ENCODE peak calls at places on chromosome 16, in six cellular contexts. One of them, this sample, is unnamed.

GRCh38 chr16:8944113-8944765 is 19.5 kb downstream of the USP7 start:
- DNase-seq in ELR: no peak
- DNase-seq in body of pancreas: no peak
- DNase-seq in NCI-H187 treated with DMSO at 0.1 percent for 48 hours: no peak
- DNase-seq in Right ventricle myocardium superior: no peak
- DNase-seq in stimulated activated CD8-positive, alpha-beta memory T cell treated with anti-CD3 and anti-CD28 coated beads, Interleukin-2, amount 100 ng/mL, for 1 hour: no peak
- DNase-seq in this sample: no peak

GRCh38 chr16:58614860-58615259 is 14.8 kb downstream of the CNOT1 start:
- DNase-seq in ELR: peak
- DNase-seq in body of pancreas: no peak
- DNase-seq in NCI-H187 treated with DMSO at 0.1 percent for 48 hours: no peak
- DNase-seq in Right ventricle myocardium superior: no peak
- DNase-seq in stimulated activated CD8-positive, alpha-beta memory T cell treated with anti-CD3 and anti-CD28 coated beads, Interleukin-2, amount 100 ng/mL, for 1 hour: no peak
- DNase-seq in this sample: no peak

GRCh38 chr16:3999479-3999868 is 116.8 kb downstream of the ADCY9 start:
- DNase-seq in ELR: peak
- DNase-seq in body of pancreas: no peak
- DNase-seq in NCI-H187 treated with DMSO at 0.1 percent for 48 hours: no peak
- DNase-seq in Right ventricle myocardium superior: peak
- DNase-seq in stimulated activated CD8-positive, alpha-beta memory T cell treated with anti-CD3 and anti-CD28 coated beads, Interleukin-2, amount 100 ng/mL, for 1 hour: no peak
- DNase-seq in this sample: peak

GRCh38 chr16:7691533-7691932 is 358.9 kb downstream of the RBFOX1 start:
- DNase-seq in ELR: no peak
- DNase-seq in body of pancreas: no peak
- DNase-seq in NCI-H187 treated with DMSO at 0.1 percent for 48 hours: no peak
- DNase-seq in Right ventricle myocardium superior: no peak
- DNase-seq in stimulated activated CD8-positive, alpha-beta memory T cell treated with anti-CD3 and anti-CD28 coated beads, Interleukin-2, amount 100 ng/mL, for 1 hour: no peak
- DNase-seq in this sample: no peak

GRCh38 chr16:69935278-69935711 is 15.8 kb upstream of the CLEC18A start:
- DNase-seq in ELR: no peak
- DNase-seq in body of pancreas: no peak
- DNase-seq in NCI-H187 treated with DMSO at 0.1 percent for 48 hours: no peak
- DNase-seq in Right ventricle myocardium superior: no peak
- DNase-seq in stimulated activated CD8-positive, alpha-beta memory T cell treated with anti-CD3 and anti-CD28 coated beads, Interleukin-2, amount 100 ng/mL, for 1 hour: no peak
- DNase-seq in this sample: no peak

GRCh38 chr16:50318796-50319578 is 49.8 kb downstream of the BRD7 start:
- DNase-seq in ELR: no peak
- DNase-seq in body of pancreas: no peak
- DNase-seq in NCI-H187 treated with DMSO at 0.1 percent for 48 hours: no peak
- DNase-seq in Right ventricle myocardium superior: no peak
- DNase-seq in stimulated activated CD8-positive, alpha-beta memory T cell treated with anti-CD3 and anti-CD28 coated beads, Interleukin-2, amount 100 ng/mL, for 1 hour: no peak
- DNase-seq in this sample: no peak

GRCh38 chr16:28317040-28317880 is 24.9 kb downstream of the SBK1 start:
- DNase-seq in ELR: peak
- DNase-seq in body of pancreas: peak
- DNase-seq in NCI-H187 treated with DMSO at 0.1 percent for 48 hours: no peak
- DNase-seq in Right ventricle myocardium superior: peak
- DNase-seq in stimulated activated CD8-positive, alpha-beta memory T cell treated with anti-CD3 and anti-CD28 coated beads, Interleukin-2, amount 100 ng/mL, for 1 hour: peak
- DNase-seq in this sample: peak

GRCh38 chr16:8935989-8936388 is 27.7 kb downstream of the USP7 start:
- DNase-seq in ELR: no peak
- DNase-seq in body of pancreas: no peak
- DNase-seq in NCI-H187 treated with DMSO at 0.1 percent for 48 hours: no peak
- DNase-seq in Right ventricle myocardium superior: no peak
- DNase-seq in stimulated activated CD8-positive, alpha-beta memory T cell treated with anti-CD3 and anti-CD28 coated beads, Interleukin-2, amount 100 ng/mL, for 1 hour: no peak
- DNase-seq in this sample: no peak

GRCh38 chr16:56814537-56815432 is 50.2 kb upstream of the SLC12A3 start:
- DNase-seq in ELR: peak
- DNase-seq in body of pancreas: no peak
- DNase-seq in NCI-H187 treated with DMSO at 0.1 percent for 48 hours: no peak
- DNase-seq in Right ventricle myocardium superior: no peak
- DNase-seq in stimulated activated CD8-positive, alpha-beta memory T cell treated with anti-CD3 and anti-CD28 coated beads, Interleukin-2, amount 100 ng/mL, for 1 hour: no peak
- DNase-seq in this sample: no peak

GRCh38 chr16:10981697-10982216 is 37.4 kb downstream of the CLEC16A start:
- DNase-seq in ELR: peak
- DNase-seq in body of pancreas: no peak
- DNase-seq in NCI-H187 treated with DMSO at 0.1 percent for 48 hours: no peak
- DNase-seq in Right ventricle myocardium superior: no peak
- DNase-seq in stimulated activated CD8-positive, alpha-beta memory T cell treated with anti-CD3 and anti-CD28 coated beads, Interleukin-2, amount 100 ng/mL, for 1 hour: no peak
- DNase-seq in this sample: no peak

GRCh38 chr16:84284168-84284722 is 10.4 kb upstream of the WFDC1 start:
- DNase-seq in ELR: no peak
- DNase-seq in body of pancreas: peak
- DNase-seq in NCI-H187 treated with DMSO at 0.1 percent for 48 hours: no peak
- DNase-seq in Right ventricle myocardium superior: peak
- DNase-seq in stimulated activated CD8-positive, alpha-beta memory T cell treated with anti-CD3 and anti-CD28 coated beads, Interleukin-2, amount 100 ng/mL, for 1 hour: no peak
- DNase-seq in this sample: peak